ENCODE peak calls at places on chromosomes 1 and 21, in four cellular contexts. A, O, H and D are unnamed samples. For H3K4me1 and H3K9me3, the result is how much of the 10 kb centered on the place peaks cover.

GRCh38 chr1:244214009-244214967 is 163.2 kb downstream of the ZBTB18 start:
- DNase-seq in O (peak), A (no peak), H (no peak), D (no peak)

GRCh38 chr21:32463367-32463766 is 50.9 kb downstream of the EVA1C start:
- DNase-seq in O (no peak), H (no peak), A (no peak), D (no peak)

GRCh38 chr1:113811353-113811887 is 856 bp downstream of the RSBN1 start:
- DNase-seq in H (peak), O (peak), A (no peak), D (peak)

GRCh38 chr1:233971753-233972152 is 67.3 kb downstream of the SLC35F3 start:
- DNase-seq in O (no peak), A (no peak), H (no peak), D (no peak)

GRCh38 chr1:153786038-153786790 is 11.0 kb downstream of the SLC27A3 start:
- DNase-seq in H (no peak), O (no peak), A (no peak), D (no peak)

GRCh38 chr1:53431725-53432306 is 27.4 kb upstream of the DMRTB1 start:
- DNase-seq in A (no peak), H (no peak), O (no peak), D (no peak)

GRCh38 chr1:15944308-15945010 is 31.4 kb downstream of the ZBTB17 start:
- DNase-seq in H (no peak), A (no peak), O (no peak), D (no peak)

GRCh38 chr1:48003741-48004503 is 6.7 kb upstream of the TRABD2B start:
- DNase-seq in H (no peak), A (no peak), O (peak), D (no peak)

GRCh38 chr1:118504231-118504644 is 319.2 kb upstream of the SPAG17 start:
- DNase-seq in O (no peak), H (no peak), A (no peak), D (no peak)

GRCh38 chr1:77281491-77282186 is at the start of gene AK5:
- DNase-seq in O (peak), H (no peak), A (peak), D (no peak)

GRCh38 chr1:241819340-241819866 is 28.6 kb upstream of the EXO1 start:
- DNase-seq in O (no peak), H (no peak), A (no peak), D (no peak)

GRCh38 chr1:198622532-198623218 is 16.2 kb upstream of the PTPRC start:
- DNase-seq in A (no peak), H (no peak), O (no peak), D (no peak)

GRCh38 chr1:15603050-15603965 is 13.9 kb upstream of the DDI2 start:
- DNase-seq in O (peak), H (peak), A (peak), D (peak)

GRCh38 chr21:25691931-25692330 is 42.8 kb downstream of the ATP5PF start:
- DNase-seq in H (no peak), A (no peak), O (no peak), D (no peak)

GRCh38 chr21:38805282-38806152 is at the start of gene ETS2:
- DNase-seq in O (peak), A (peak), H (peak), D (peak)

GRCh38 chr1:156616463-156616862 is 2.8 kb upstream of the HAPLN2 start:
- DNase-seq in H (no peak), O (no peak), A (peak), D (no peak)

GRCh38 chr1:226447932-226448670 is 40.2 kb upstream of the PARP1 start:
- DNase-seq in H (no peak), A (no peak), O (no peak), D (no peak)

GRCh38 chr21:35932232-35932911 is 128.0 kb downstream of the SETD4 start:
- DNase-seq in A (peak), O (no peak), H (no peak), D (no peak)

GRCh38 chr1:226884116-226884515 is 13.7 kb downstream of the PSEN2 start:
- DNase-seq in A (no peak), H (no peak), O (no peak), D (no peak)

GRCh38 chr1:220380885-220381284 is 108.6 kb upstream of the RAB3GAP2 start:
- DNase-seq in A (no peak), O (no peak), H (no peak), D (no peak)

GRCh38 chr1:25926731-25927496 is 20.7 kb upstream of the STMN1 start:
- DNase-seq in O (peak), H (no peak), A (no peak), D (no peak)
- H3K27ac ChIP-seq in O (peak), H (no peak), A (no peak), D (no peak)

GRCh38 chr1:27144349-27144748 is 10.6 kb downstream of the SLC9A1 start:
- DNase-seq in O (no peak), H (no peak), A (no peak), D (no peak)
- H3K4me1 ChIP-seq in O (under half), H (under half), A (half or more), D (under half)

GRCh38 chr1:35530168-35530567 is 27.0 kb downstream of the KIAA0319L start:
- DNase-seq in A (no peak), H (no peak), O (no peak), D (no peak)

GRCh38 chr1:35533596-35533995 is 23.6 kb downstream of the KIAA0319L start:
- DNase-seq in H (no peak), O (no peak), A (no peak), D (no peak)

GRCh38 chr1:35531368-35531767 is 25.8 kb downstream of the KIAA0319L start:
- DNase-seq in O (no peak), H (no peak), A (no peak), D (no peak)

GRCh38 chr1:35532497-35533226 is 24.5 kb downstream of the KIAA0319L start:
- DNase-seq in A (no peak), O (no peak), H (no peak), D (no peak)

GRCh38 chr1:35530946-35531345 is 26.3 kb downstream of the KIAA0319L start:
- DNase-seq in A (no peak), O (no peak), H (no peak), D (no peak)
- H3K9me3 ChIP-seq in A (under half), O (under half), H (under half), D (under half)

GRCh38 chr1:55632058-55632457 is 416.9 kb upstream of the USP24 start:
- DNase-seq in O (no peak), H (no peak), A (no peak), D (no peak)
- H3K27ac ChIP-seq in O (no peak), H (no peak), A (no peak), D (no peak)

GRCh38 chr1:183810756-183811155 is 5.8 kb downstream of the RGL1 start:
- DNase-seq in A (no peak), H (no peak), O (no peak), D (no peak)

GRCh38 chr1:183812686-183813569 is 8.0 kb downstream of the RGL1 start:
- DNase-seq in H (no peak), O (peak), A (no peak), D (no peak)

GRCh38 chr1:183817576-183818288 is 12.8 kb downstream of the RGL1 start:
- DNase-seq in O (no peak), A (no peak), H (no peak), D (no peak)

GRCh38 chr1:183812111-183812510 is 7.2 kb downstream of the RGL1 start:
- DNase-seq in H (no peak), O (no peak), A (no peak), D (no peak)

GRCh38 chr1:183816110-183816509 is 11.2 kb downstream of the RGL1 start:
- DNase-seq in O (no peak), H (no peak), A (no peak), D (no peak)
- H3K4me1 ChIP-seq in O (half or more), H (under half), A (half or more), D (under half)

GRCh38 chr1:246969621-246970020 is 37.9 kb upstream of the AHCTF1 start:
- DNase-seq in O (no peak), H (no peak), A (no peak), D (no peak)

GRCh38 chr1:246971969-246972368 is 35.9 kb downstream of the ZNF695 start:
- DNase-seq in O (no peak), A (no peak), H (no peak), D (no peak)

GRCh38 chr1:246966502-246966901 is 34.8 kb upstream of the AHCTF1 start:
- DNase-seq in H (no peak), O (no peak), A (no peak), D (no peak)

GRCh38 chr1:246971322-246971721 is 36.5 kb downstream of the ZNF695 start:
- DNase-seq in A (peak), H (peak), O (peak), D (peak)
- H3K9me3 ChIP-seq in A (under half), H (under half), O (under half), D (under half)

GRCh38 chr1:59149435-59149834 is 147.5 kb upstream of the FGGY start:
- DNase-seq in H (no peak), O (no peak), A (no peak), D (no peak)

GRCh38 chr1:59154406-59154805 is 142.5 kb upstream of the FGGY start:
- DNase-seq in A (no peak), H (no peak), O (no peak), D (no peak)

GRCh38 chr1:59151860-59152259 is 145.0 kb upstream of the FGGY start:
- DNase-seq in O (no peak), H (no peak), A (no peak), D (no peak)

GRCh38 chr1:59150537-59151386 is 146.1 kb upstream of the FGGY start:
- DNase-seq in O (no peak), A (peak), H (peak), D (no peak)

GRCh38 chr1:59151387-59151761 is 145.5 kb upstream of the FGGY start:
- DNase-seq in O (no peak), H (no peak), A (no peak), D (no peak)
- H3K27ac ChIP-seq in O (no peak), H (no peak), A (peak), D (no peak)

DNA sequence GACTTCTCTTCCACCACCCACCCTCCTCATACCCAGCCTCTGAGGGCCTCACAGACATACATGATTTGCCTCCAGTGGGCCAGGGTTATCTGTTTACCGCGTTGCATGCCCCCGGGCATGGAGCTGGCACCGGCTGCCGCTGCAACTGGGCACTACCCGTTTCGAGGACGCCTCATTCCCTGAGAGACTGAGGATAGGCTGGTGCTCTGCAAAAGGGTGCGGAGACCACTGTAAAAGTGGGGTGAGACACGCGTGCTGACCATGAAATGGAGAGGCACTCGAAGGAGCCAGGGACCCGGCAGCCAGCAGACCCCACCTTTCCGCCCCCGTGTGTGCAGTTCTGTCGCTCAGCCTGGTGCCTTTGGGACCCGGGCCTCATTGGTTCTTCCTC is 20.6 kb downstream of the TP73 start:
- DNase-seq in H (no peak), O (no peak), A (no peak), D (no peak)
- H3K4me1 ChIP-seq in H (under half), O (under half), A (under half), D (under half)